ENCODE peak calls at places on chromosomes 4 and X, in four cellular contexts. Y is cardiac muscle cell, A is lung, I is psoas muscle. C is an unnamed sample. For H3K27me3, the result is how much of the 10 kb centered on the place peaks cover.

GRCh38 chrX:20372533-20372932 is 105.8 kb upstream of the RPS6KA3 start:
- DNase-seq in A (no peak), Y (peak), I (no peak), C (no peak)

GRCh38 chrX:109839694-109840358 is 106.8 kb upstream of the ACSL4 start:
- DNase-seq in I (peak), A (no peak), Y (peak), C (no peak)

GRCh38 chr4:7537853-7538252 is 103.1 kb upstream of the PSAPL1 start:
- DNase-seq in Y (no peak), A (no peak), I (no peak), C (no peak)

GRCh38 chr4:22500831-22501714 is 14.8 kb downstream of the ADGRA3 start:
- DNase-seq in A (no peak), Y (no peak), I (no peak), C (no peak)

GRCh38 chr4:38174811-38175210 is 214.6 kb downstream of the PTTG2 start:
- DNase-seq in A (no peak), I (no peak), Y (no peak), C (peak)

GRCh38 chr4:107248571-107248970 is 212.5 kb upstream of the DKK2 start:
- DNase-seq in A (no peak), I (no peak), Y (no peak), C (no peak)

GRCh38 chr4:187184513-187184912 is 460.9 kb upstream of the FAT1 start:
- DNase-seq in Y (no peak), A (no peak), I (no peak), C (no peak)

GRCh38 chrX:40434947-40435346 is 145.8 kb upstream of the ATP6AP2 start:
- DNase-seq in I (peak), Y (peak), A (no peak), C (no peak)

GRCh38 chr4:40380647-40381046 is 45.5 kb downstream of the CHRNA9 start:
- DNase-seq in I (no peak), Y (no peak), A (no peak), C (no peak)

GRCh38 chrX:119234931-119235555 is 1.0 kb upstream of the PGRMC1 start:
- DNase-seq in I (no peak), Y (peak), A (no peak), C (peak)

GRCh38 chr4:98710831-98711230 is 52.4 kb upstream of the TSPAN5 start:
- DNase-seq in A (no peak), Y (peak), I (no peak), C (no peak)

GRCh38 chr4:120299631-120300030 is 233.0 kb upstream of the MAD2L1 start:
- DNase-seq in A (no peak), I (no peak), Y (no peak), C (no peak)

GRCh38 chr4:102494603-102495002 is 6.6 kb upstream of the NFKB1 start:
- DNase-seq in Y (no peak), I (no peak), A (no peak), C (no peak)

GRCh38 chr4:89469512-89469911 is 161.9 kb upstream of the GPRIN3 start:
- DNase-seq in I (no peak), Y (peak), A (no peak), C (no peak)

GRCh38 chr4:88411491-88412101 is 32.9 kb downstream of the HERC6 start:
- DNase-seq in I (no peak), Y (no peak), A (no peak), C (no peak)

GRCh38 chr4:47686294-47686872 is 151.5 kb downstream of the CORIN start:
- DNase-seq in I (peak), A (peak), Y (peak), C (peak)

GRCh38 chr4:6326312-6327060 is 56.8 kb downstream of the WFS1 start:
- DNase-seq in Y (no peak), A (no peak), I (no peak), C (no peak)

GRCh38 chr4:78775278-78776030 is 696 bp upstream of the BMP2K start:
- DNase-seq in Y (peak), A (peak), I (peak), C (peak)

GRCh38 chr4:31043382-31044062 is 323.4 kb downstream of the PCDH7 start:
- DNase-seq in Y (no peak), A (no peak), I (no peak), C (no peak)

GRCh38 chr4:31041385-31041784 is 321.2 kb downstream of the PCDH7 start:
- DNase-seq in I (no peak), Y (no peak), A (no peak), C (no peak)

GRCh38 chr4:31051151-31051550 is 331.0 kb downstream of the PCDH7 start:
- DNase-seq in A (no peak), Y (no peak), I (no peak), C (no peak)

GRCh38 chr4:31045151-31045550 is 325.0 kb downstream of the PCDH7 start:
- DNase-seq in Y (no peak), A (no peak), I (no peak), C (no peak)

GRCh38 chr4:31045724-31046318 is 325.7 kb downstream of the PCDH7 start:
- DNase-seq in A (peak), I (no peak), Y (peak), C (no peak)
- TF ChIP-seq CTCF in A (no peak), I (no peak), Y (peak), C (peak)

GRCh38 chrX:68832101-68832416 is 3.2 kb downstream of the EFNB1 start:
- DNase-seq in A (no peak), I (peak), Y (peak), C (peak)
- H3K27ac ChIP-seq in A (peak), I (no peak), Y (no peak), C (peak)

DNA sequence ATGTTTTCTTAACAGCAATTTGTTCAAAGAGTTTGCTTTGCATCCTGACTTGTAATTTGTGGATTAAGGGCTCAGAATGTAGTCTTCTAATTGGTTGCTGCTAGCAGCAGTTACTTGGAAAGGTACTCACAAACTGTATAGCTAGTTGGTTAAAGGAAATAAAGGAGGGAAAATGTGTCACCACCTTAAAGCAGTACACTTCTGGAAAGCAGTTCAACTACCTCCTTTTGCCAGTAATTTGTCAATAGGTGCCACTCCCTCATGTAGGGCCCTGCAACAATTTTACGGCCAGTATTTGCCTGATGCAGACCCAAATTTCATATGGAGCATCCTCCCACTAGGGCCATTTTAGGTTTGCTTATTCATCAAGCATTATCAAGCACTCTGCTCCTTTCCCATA is 20.8 kb downstream of the AMOT start:
- DNase-seq in I (no peak), A (no peak), Y (no peak), C (no peak)
- H3K27me3 ChIP-seq in I (under half), A (under half), Y (under half), C (under half)

GRCh38 chr4:163048447-163048846 is 118.2 kb downstream of the NAF1 start:
- DNase-seq in I (no peak), Y (peak), A (no peak), C (no peak)
- TF ChIP-seq CTCF in I (peak), Y (peak), A (no peak), C (peak)

GRCh38 chr4:24507439-24507838 is 76.9 kb downstream of the DHX15 start:
- DNase-seq in Y (no peak), A (no peak), I (no peak), C (no peak)
- H3K27ac ChIP-seq in Y (no peak), A (no peak), I (no peak), C (no peak)

GRCh38 chrX:114932550-114932949 is 84.9 kb downstream of the IL13RA2 start:
- DNase-seq in I (no peak), Y (no peak), A (no peak), C (no peak)
- H3K27me3 ChIP-seq in I (under half), Y (under half), A (under half), C (under half)

DNA sequence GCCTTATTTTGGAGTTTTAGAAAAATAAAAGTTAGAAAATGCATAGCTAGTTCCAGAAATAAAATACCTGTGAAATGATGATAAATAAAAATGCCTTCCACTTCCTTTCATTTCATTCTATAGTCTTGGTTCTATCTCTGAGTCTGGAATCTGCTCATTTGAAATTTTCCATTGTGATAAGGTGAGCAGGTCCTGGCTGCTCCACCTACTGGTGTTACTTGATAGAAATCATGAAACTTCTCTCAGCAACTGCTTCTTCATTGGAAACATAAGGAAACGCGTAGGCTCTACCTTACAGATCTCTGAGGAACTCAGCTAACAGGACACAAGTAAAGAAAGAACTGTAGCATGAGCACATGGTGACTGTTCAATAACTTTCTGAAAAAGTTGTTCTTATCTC is 141.8 kb downstream of the DCHS2 start:
- DNase-seq in Y (no peak), I (no peak), A (no peak), C (no peak)
- TF ChIP-seq CTCF in Y (peak), I (no peak), A (no peak), C (no peak)

GRCh38 chrX:128458888-128459287 is 406.7 kb upstream of the ACTRT1 start:
- DNase-seq in A (no peak), Y (no peak), I (no peak), C (no peak)
- H3K27ac ChIP-seq in A (no peak), Y (no peak), I (no peak), C (no peak)